ENCODE peak calls at places on chromosome 21, in six cellular contexts. O is HTR-8/SVneo, X is IMR-90, S is left lobe of liver, D is iris pigment epithelial cell, P is adipocyte. L is an unnamed sample.

GRCh38 chr21:20023199-20023598 is 975.0 kb upstream of the NCAM2 start:
- DNase-seq in O (no peak), X (no peak), S (no peak), D (no peak), P (no peak), L (no peak)

GRCh38 chr21:35933466-35933865 is 126.9 kb downstream of the SETD4 start:
- DNase-seq in O (peak), X (peak), S (no peak), D (peak), P (peak), L (no peak)

GRCh38 chr21:44789880-44790279 is 11.7 kb downstream of the UBE2G2 start:
- DNase-seq in O (no peak), X (peak), S (no peak), D (peak), P (peak), L (no peak)

GRCh38 chr21:29238967-29239289 is 59.8 kb upstream of the BACH1 start:
- DNase-seq in O (no peak), X (peak), S (no peak), D (peak), P (peak), L (no peak)

GRCh38 chr21:43354016-43354420 is 72.9 kb downstream of the SIK1 start:
- DNase-seq in O (no peak), X (no peak), S (no peak), D (no peak), P (no peak), L (no peak)

GRCh38 chr21:42467613-42467983 is 28.4 kb downstream of the RSPH1 start:
- DNase-seq in O (no peak), X (no peak), S (no peak), D (no peak), P (no peak), L (no peak)

GRCh38 chr21:25953659-25954058 is 216.9 kb downstream of the APP start:
- DNase-seq in O (no peak), X (no peak), S (no peak), D (no peak), P (no peak), L (no peak)

GRCh38 chr21:44298301-44298700 is 1.6 kb upstream of the PFKL start:
- DNase-seq in O (no peak), X (peak), S (no peak), D (no peak), P (peak), L (no peak)

GRCh38 chr21:34770581-34770980 is 101.8 kb downstream of the CLIC6 start:
- DNase-seq in O (no peak), X (no peak), S (no peak), D (no peak), P (no peak), L (no peak)

GRCh38 chr21:43640437-43640836 is 18.9 kb downstream of the HSF2BP start:
- DNase-seq in O (no peak), X (no peak), S (no peak), D (no peak), P (peak), L (no peak)